ENCODE peak calls at places on chromosomes 3 and 15, in four cellular contexts. Y is A549, J is NB4, M is HepG2. Q is an unnamed sample.

GRCh38 chr3:112117826-112118571 is 15.0 kb downstream of the GCSAM start:
- DNase-seq in Y (no peak), J (peak; percentile 13), M (no peak), Q (no peak)

GRCh38 chr3:99509224-99509623 is 129.2 kb upstream of the COL8A1 start:
- DNase-seq in Y (no peak), J (no peak), M (no peak), Q (no peak)

GRCh38 chr15:30953731-30954378 is 37.6 kb downstream of the MTMR10 start:
- DNase-seq in Y (peak; percentile 93), J (peak; percentile 84), M (no peak), Q (peak; percentile 71)

GRCh38 chr15:76150508-76150907 is 90.7 kb downstream of the TMEM266 start:
- DNase-seq in Y (no peak), J (peak; percentile 66), M (no peak), Q (no peak)

GRCh38 chr15:74420193-74420905 is 13.4 kb downstream of the SEMA7A start:
- DNase-seq in Y (no peak), J (no peak), M (peak; percentile 36), Q (no peak)

GRCh38 chr3:10300087-10300486 is 7.3 kb upstream of the GHRL start:
- DNase-seq in Y (no peak), J (no peak), M (no peak), Q (no peak)

GRCh38 chr15:20345401-20345958 is 196.1 kb downstream of the GOLGA6L6 start:
- DNase-seq in Y (no peak), J (no peak), M (no peak), Q (no peak)

GRCh38 chr15:76994001-76994400 is 925 bp upstream of the PSTPIP1 start:
- DNase-seq in Y (no peak), J (peak; percentile 82), M (no peak), Q (no peak)

GRCh38 chr15:78615151-78615589 is 5.6 kb downstream of the CHRNA3 start:
- DNase-seq in Y (no peak), J (no peak), M (no peak), Q (no peak)

GRCh38 chr3:71532639-71533395 is 50.7 kb downstream of the FOXP1 start:
- DNase-seq in Y (no peak), J (peak; percentile 38), M (no peak), Q (no peak)

GRCh38 chr3:182438398-182438797 is 354.9 kb upstream of the ATP11B start:
- DNase-seq in Y (no peak), J (no peak), M (peak; percentile 2), Q (no peak)

GRCh38 chr3:106457278-106458210 is 588.7 kb upstream of the CBLB start:
- DNase-seq in Y (peak; percentile 29), J (peak; percentile 56), M (no peak), Q (no peak)

GRCh38 chr15:40240619-40241304 is 1.9 kb downstream of the PAK6 start:
- DNase-seq in Y (no peak), J (no peak), M (no peak), Q (no peak)

GRCh38 chr3:110625126-110625798 is 446.4 kb upstream of the NECTIN3 start:
- DNase-seq in Y (no peak), J (no peak), M (no peak), Q (peak; percentile 70)

GRCh38 chr3:106566277-106566676 is 697.5 kb upstream of the CBLB start:
- DNase-seq in Y (no peak), J (peak; percentile 13), M (no peak), Q (no peak)

GRCh38 chr15:79812536-79812935 is 84.3 kb downstream of the MTHFS start:
- DNase-seq in Y (no peak), J (no peak), M (no peak), Q (no peak)

GRCh38 chr3:138256022-138256421 is 68.9 kb downstream of the ARMC8 start:
- DNase-seq in Y (no peak), J (no peak), M (no peak), Q (no peak)

GRCh38 chr3:166324401-166324800 is 487.2 kb upstream of the BCHE start:
- DNase-seq in Y (no peak), J (no peak), M (no peak), Q (no peak)

GRCh38 chr15:66588971-66589370 is 23.2 kb upstream of the LCTL start:
- DNase-seq in Y (no peak), J (no peak), M (no peak), Q (peak; percentile 47)

GRCh38 chr3:85330071-85330470 is 371.3 kb downstream of the CADM2 start:
- DNase-seq in Y (no peak), J (no peak), M (no peak), Q (no peak)

GRCh38 chr15:36335211-36335610 is 244.2 kb upstream of the CDIN1 start:
- DNase-seq in Y (no peak), J (no peak), M (no peak), Q (no peak)

GRCh38 chr3:142987080-142987700 is 14.2 kb upstream of the U2SURP start:
- DNase-seq in Y (peak; percentile 54), J (peak; percentile 59), M (peak; percentile 18), Q (no peak)

GRCh38 chr3:101962055-101962454 is 112.7 kb downstream of the NFKBIZ start:
- DNase-seq in Y (no peak), J (no peak), M (no peak), Q (no peak)

GRCh38 chr3:129240436-129240835 is 9.0 kb upstream of the COPG1 start:
- DNase-seq in Y (no peak), J (no peak), M (no peak), Q (no peak)

GRCh38 chr3:128549283-128550112 is 56.5 kb upstream of the GATA2 start:
- DNase-seq in Y (no peak), J (no peak), M (peak; percentile 12), Q (peak; percentile 91)

GRCh38 chr3:132536442-132537153 is 60.5 kb upstream of the ACKR4 start:
- DNase-seq in Y (no peak), J (peak; percentile 27), M (peak; percentile 23), Q (peak; percentile 7)

GRCh38 chr15:59124261-59124660 is 19.3 kb downstream of the CCNB2 start:
- DNase-seq in Y (no peak), J (no peak), M (no peak), Q (no peak)
- TF ChIP-seq MYC in Y (no peak), J (no peak), M (no peak), Q (no peak)

GRCh38 chr15:53068671-53069070 is 278.5 kb upstream of the ONECUT1 start:
- DNase-seq in Y (no peak), J (no peak), M (no peak), Q (no peak)

GRCh38 chr15:53074221-53074620 is 284.1 kb upstream of the ONECUT1 start:
- DNase-seq in Y (no peak), J (no peak), M (no peak), Q (no peak)

DNA sequence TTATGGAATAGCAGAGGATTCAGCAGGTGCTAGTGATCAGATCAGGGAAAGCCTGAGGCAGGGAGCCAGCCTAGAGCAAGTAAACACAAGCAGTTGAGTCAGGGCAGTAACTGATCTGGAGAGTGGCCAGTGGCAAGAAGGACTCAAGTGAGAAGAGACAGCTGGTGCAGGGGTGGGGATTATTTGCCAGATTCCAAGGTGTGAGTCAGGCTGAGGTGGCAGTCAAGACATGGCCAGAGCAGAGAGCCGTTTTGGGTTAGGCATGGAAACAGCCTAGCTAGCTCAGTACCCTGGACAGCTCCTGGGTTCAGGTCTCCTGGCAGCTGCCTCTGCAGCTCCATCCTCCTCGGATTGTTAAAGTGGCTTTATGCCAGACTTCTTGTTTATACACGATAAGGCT is 281.9 kb upstream of the ONECUT1 start:
- DNase-seq in Y (peak; percentile 65), J (peak; percentile 59), M (peak; percentile 35), Q (no peak)
- TF ChIP-seq MYC in Y (no peak), J (no peak), M (no peak), Q (no peak)

GRCh38 chr15:92075764-92076163 is 222.3 kb downstream of the SLCO3A1 start:
- DNase-seq in Y (no peak), J (no peak), M (no peak), Q (no peak)

GRCh38 chr15:92073044-92073785 is 219.7 kb downstream of the SLCO3A1 start:
- DNase-seq in Y (no peak), J (no peak), M (no peak), Q (no peak)

GRCh38 chr15:92074646-92075045 is 221.1 kb downstream of the SLCO3A1 start:
- DNase-seq in Y (no peak), J (no peak), M (no peak), Q (no peak)

GRCh38 chr15:92076536-92076935 is 223.0 kb downstream of the SLCO3A1 start:
- DNase-seq in Y (no peak), J (no peak), M (no peak), Q (no peak)

GRCh38 chr15:92074161-92074560 is 220.7 kb downstream of the SLCO3A1 start:
- DNase-seq in Y (no peak), J (no peak), M (no peak), Q (no peak)
- TF ChIP-seq MYC in Y (no peak), J (no peak), M (no peak), Q (no peak)

DNA sequence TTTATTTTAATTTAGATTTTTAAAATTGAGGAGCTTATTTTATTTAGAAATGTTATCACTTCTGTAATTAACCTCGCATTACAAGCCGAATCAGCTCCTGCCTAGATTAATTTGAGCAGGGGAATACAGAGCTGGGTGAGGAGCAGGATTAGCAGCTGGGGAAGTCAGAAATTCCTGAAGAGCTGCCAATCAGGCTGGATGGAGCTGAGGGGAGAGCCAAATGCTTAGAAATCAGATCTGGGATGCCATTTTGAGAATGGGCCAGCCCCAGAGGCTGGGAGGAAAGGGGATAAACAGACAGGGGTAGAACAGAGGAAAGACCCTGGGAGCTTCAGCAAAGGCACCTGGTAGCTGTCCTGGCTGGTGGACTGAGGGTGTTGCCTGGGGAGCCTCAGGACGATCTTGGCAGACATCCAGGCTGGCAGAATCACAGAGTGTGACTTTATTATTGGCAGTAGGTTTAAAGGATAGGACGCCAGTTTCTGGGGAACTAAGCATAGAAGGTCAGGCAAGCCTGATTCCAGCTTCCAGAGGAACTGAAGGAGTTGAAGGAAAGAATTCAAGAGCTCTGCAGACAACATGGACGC is 97.8 kb downstream of the SQOR start:
- DNase-seq in Y (no peak), J (no peak), M (no peak), Q (no peak)
- TF ChIP-seq MYC in Y (no peak), J (no peak), M (no peak), Q (no peak)

GRCh38 chr3:63364495-63364894 is 86.4 kb downstream of the SYNPR start:
- DNase-seq in Y (no peak), J (peak; percentile 7), M (no peak), Q (no peak)
- TF ChIP-seq MYC in Y (no peak), J (no peak), M (no peak), Q (no peak)

GRCh38 chr3:13140596-13140995 is 67.4 kb upstream of the IQSEC1 start:
- DNase-seq in Y (no peak), J (no peak), M (no peak), Q (no peak)
- TF ChIP-seq MYC in Y (no peak), J (no peak), M (no peak), Q (no peak)

DNA sequence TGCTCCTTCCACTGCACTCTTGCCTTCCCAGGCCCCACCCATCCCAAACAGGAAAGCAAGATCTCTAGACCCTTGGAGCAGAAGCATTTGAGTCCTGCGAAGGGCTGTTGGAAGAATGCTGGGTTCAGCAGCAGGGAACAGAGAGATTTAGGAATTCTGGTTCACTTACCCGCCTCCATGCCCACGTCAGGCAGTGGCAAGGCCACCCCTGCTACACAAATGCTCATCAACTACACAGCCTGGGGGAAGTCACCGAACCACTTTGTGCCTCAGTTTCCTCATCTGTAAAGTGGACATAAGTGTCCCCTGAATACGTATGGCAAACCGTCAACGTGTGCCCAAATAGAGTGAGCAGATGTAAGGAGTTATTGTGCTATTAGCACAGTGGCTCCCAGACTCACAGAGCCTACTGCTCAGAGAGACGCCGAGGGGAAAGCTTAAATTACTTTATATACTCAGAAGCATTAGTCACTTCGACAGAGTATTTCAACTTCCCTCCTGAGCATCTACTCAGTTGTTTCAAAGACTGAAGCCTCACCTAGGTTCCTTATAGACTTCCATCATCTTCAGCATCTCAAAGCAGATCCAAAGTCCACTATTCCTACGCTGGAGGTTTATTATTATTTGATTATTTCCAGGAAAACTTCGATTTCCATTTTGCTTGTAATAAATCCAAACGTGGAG is 906 bp downstream of the HOMER2 start:
- DNase-seq in Y (peak; percentile 28), J (peak; percentile 17), M (no peak), Q (no peak)
- TF ChIP-seq MYC in Y (no peak), J (no peak), M (no peak), Q (no peak)

GRCh38 chr15:84812842-84813241 is 4.3 kb upstream of the ALPK3 start:
- DNase-seq in Y (no peak), J (no peak), M (no peak), Q (no peak)
- TF ChIP-seq MYC in Y (no peak), J (no peak), M (no peak), Q (no peak)

Q was measured in K562.